ENCODE peak calls at places on chromosome 15, in seven cellular contexts. E, H, Q, O, F, U and V are unnamed samples.

GRCh38 chr15:84917452-84917851 is 33.0 kb downstream of the SLC28A1 start:
- DNase-seq in E (no peak), H (no peak), Q (no peak), O (no peak), F (no peak), U (no peak), V (no peak)

GRCh38 chr15:45458746-45459403 is 63.7 kb downstream of the SLC30A4 start:
- DNase-seq in E (no peak), H (peak; percentile 84), Q (no peak), O (peak; percentile 58), F (peak; percentile 75), U (peak; percentile 84), V (no peak)

GRCh38 chr15:80483656-80484055 is 79.5 kb downstream of the ARNT2 start:
- DNase-seq in E (no peak), H (no peak), Q (no peak), O (peak; percentile 85), F (no peak), U (no peak), V (no peak)

GRCh38 chr15:81189583-81190283 is 6.9 kb upstream of the IL16 start:
- DNase-seq in E (peak; percentile 1), H (peak; percentile 14), Q (peak; percentile 53), O (peak; percentile 100), F (no peak), U (peak; percentile 34), V (peak; percentile 98)

GRCh38 chr15:53830707-53831386 is 71.4 kb upstream of the WDR72 start:
- DNase-seq in E (no peak), H (peak; percentile 30), Q (no peak), O (no peak), F (no peak), U (peak; percentile 50), V (no peak)

GRCh38 chr15:76177491-76178040 is 117.8 kb downstream of the TMEM266 start:
- DNase-seq in E (no peak), H (no peak), Q (peak; percentile 22), O (peak; percentile 77), F (no peak), U (no peak), V (peak; percentile 61)

GRCh38 chr15:70261083-70261482 is 163.4 kb upstream of the TLE3 start:
- DNase-seq in E (no peak), H (no peak), Q (no peak), O (no peak), F (no peak), U (no peak), V (no peak)

GRCh38 chr15:90902996-90903732 is at the start of gene MAN2A2:
- DNase-seq in E (no peak), H (peak; percentile 78), Q (no peak), O (peak; percentile 19), F (peak; percentile 95), U (peak; percentile 85), V (no peak)

GRCh38 chr15:39801641-39802309 is 19.1 kb upstream of the FSIP1 start:
- DNase-seq in E (no peak), H (peak; percentile 53), Q (no peak), O (no peak), F (peak; percentile 62), U (peak; percentile 50), V (no peak)

GRCh38 chr15:23039917-23040281 is 530 bp upstream of the TUBGCP5 start:
- DNase-seq in E (no peak), H (no peak), Q (no peak), O (no peak), F (no peak), U (no peak), V (no peak)

GRCh38 chr15:88623061-88623460 is 1.9 kb downstream of the AEN start:
- DNase-seq in E (peak; percentile 69), H (no peak), Q (peak; percentile 81), O (peak; percentile 66), F (peak; percentile 17), U (no peak), V (peak; percentile 45)

GRCh38 chr15:89332446-89332845 is 2.2 kb downstream of the POLG start:
- DNase-seq in E (no peak), H (no peak), Q (peak; percentile 14), O (peak; percentile 17), F (no peak), U (no peak), V (no peak)

GRCh38 chr15:33968224-33968623 is at the start of gene CHRM5:
- DNase-seq in E (no peak), H (no peak), Q (no peak), O (no peak), F (no peak), U (no peak), V (no peak)

GRCh38 chr15:74403981-74404563 is 29.7 kb downstream of the SEMA7A start:
- DNase-seq in E (no peak), H (no peak), Q (no peak), O (no peak), F (no peak), U (no peak), V (no peak)

GRCh38 chr15:26201177-26201858 is 338.2 kb upstream of the ATP10A start:
- DNase-seq in E (no peak), H (no peak), Q (no peak), O (no peak), F (no peak), U (no peak), V (no peak)

GRCh38 chr15:101641894-101642293 is 10.3 kb downstream of the TM2D3 start:
- DNase-seq in E (peak; percentile 55), H (no peak), Q (no peak), O (no peak), F (no peak), U (no peak), V (no peak)

GRCh38 chr15:56356616-56357015 is 8.6 kb upstream of the TEX9 start:
- DNase-seq in E (no peak), H (no peak), Q (peak; percentile 17), O (no peak), F (no peak), U (no peak), V (peak; percentile 7)

GRCh38 chr15:42084465-42085235 is 9.7 kb downstream of the PLA2G4D start:
- DNase-seq in E (no peak), H (peak; percentile 80), Q (peak; percentile 42), O (peak; percentile 43), F (peak; percentile 74), U (peak; percentile 81), V (no peak)

GRCh38 chr15:76996076-76996525 is 1.2 kb downstream of the PSTPIP1 start:
- DNase-seq in E (no peak), H (no peak), Q (no peak), O (no peak), F (no peak), U (no peak), V (no peak)

GRCh38 chr15:52765779-52766178 is 24.4 kb downstream of the ONECUT1 start:
- DNase-seq in E (no peak), H (no peak), Q (peak; percentile 49), O (no peak), F (no peak), U (no peak), V (no peak)
- TF ChIP-seq CTCF in E (peak; percentile 24), H (no peak), Q (peak; percentile 64), O (peak; percentile 28), F (peak; percentile 22), U (no peak), V (peak; percentile 16)

GRCh38 chr15:50109086-50109987 is 9.7 kb downstream of the ATP8B4 start:
- DNase-seq in E (no peak), H (no peak), Q (peak; percentile 47), O (peak; percentile 23), F (no peak), U (no peak), V (no peak)

GRCh38 chr15:50107157-50107556 is 11.9 kb downstream of the ATP8B4 start:
- DNase-seq in E (no peak), H (no peak), Q (no peak), O (no peak), F (no peak), U (no peak), V (no peak)

GRCh38 chr15:50107591-50108408 is 11.2 kb downstream of the ATP8B4 start:
- DNase-seq in E (no peak), H (no peak), Q (no peak), O (no peak), F (no peak), U (peak; percentile 28), V (no peak)

GRCh38 chr15:50108446-50108845 is 10.6 kb downstream of the ATP8B4 start:
- DNase-seq in E (no peak), H (no peak), Q (no peak), O (no peak), F (no peak), U (no peak), V (no peak)

DNA sequence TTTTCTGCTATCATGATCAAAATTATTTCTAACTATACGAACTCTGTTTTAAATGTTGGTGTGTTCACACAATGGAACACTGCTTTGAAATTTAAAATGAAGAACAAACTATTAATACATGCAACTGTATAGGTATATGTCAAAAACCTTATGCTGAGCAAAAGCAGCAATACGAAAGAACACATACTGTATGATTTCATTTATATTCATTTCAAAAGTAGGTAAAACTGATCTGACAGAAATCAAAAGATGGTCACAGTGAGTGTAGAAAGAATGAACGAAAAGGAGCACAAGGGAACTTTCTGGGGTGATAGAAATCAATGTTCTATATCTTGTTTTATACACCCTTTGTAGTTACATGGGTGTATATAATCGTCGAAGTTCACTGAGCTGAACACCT is 12.6 kb downstream of the ATP8B4 start:
- DNase-seq in E (no peak), H (no peak), Q (no peak), O (no peak), F (no peak), U (no peak), V (no peak)
- H3K36me3 ChIP-seq in E (no peaks in the 10 kb centered on the region), H (no peaks in the 10 kb centered on the region), Q (no peaks in the 10 kb centered on the region), O (no peaks in the 10 kb centered on the region), F (no peaks in the 10 kb centered on the region), U (no peaks in the 10 kb centered on the region), V (no peaks in the 10 kb centered on the region)

GRCh38 chr15:58766290-58766689 is 4.8 kb upstream of the MINDY2 start:
- DNase-seq in E (no peak), H (peak; percentile 31), Q (no peak), O (no peak), F (no peak), U (no peak), V (no peak)

GRCh38 chr15:58771621-58772235 is 626 bp downstream of the MINDY2 start:
- DNase-seq in E (no peak), H (peak; percentile 54), Q (no peak), O (peak; percentile 30), F (no peak), U (peak; percentile 56), V (no peak)

GRCh38 chr15:58773024-58773423 is 1.9 kb downstream of the MINDY2 start:
- DNase-seq in E (no peak), H (no peak), Q (no peak), O (no peak), F (no peak), U (no peak), V (no peak)

GRCh38 chr15:58770857-58771620 is at the start of gene MINDY2:
- DNase-seq in E (peak; percentile 95), H (peak; percentile 98), Q (peak; percentile 98), O (peak; percentile 99), F (peak; percentile 99), U (peak; percentile 99), V (peak; percentile 94)

DNA sequence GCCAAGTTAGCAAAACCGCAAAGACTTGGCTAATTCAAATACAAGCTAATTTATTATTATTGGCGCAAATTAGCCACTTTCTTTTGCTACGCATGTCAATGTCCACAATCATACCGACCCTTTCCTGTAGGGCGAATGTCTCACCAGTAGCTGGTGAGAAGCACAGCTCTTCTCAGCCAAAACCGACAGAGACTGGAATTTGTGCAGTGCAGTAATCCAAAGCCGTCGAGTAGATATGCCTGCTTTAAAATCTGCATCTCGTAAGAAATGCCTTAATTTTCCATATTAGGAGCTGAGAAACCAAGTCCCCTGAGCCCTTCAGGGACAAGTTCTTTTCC is 614 bp upstream of the MINDY2 start:
- DNase-seq in E (no peak), H (peak; percentile 16), Q (peak; percentile 85), O (peak; percentile 84), F (no peak), U (no peak), V (no peak)
- TF ChIP-seq CTCF in E (no peak), H (peak; percentile 41), Q (peak; percentile 45), O (peak; percentile 18), F (no peak), U (no peak), V (no peak)

GRCh38 chr15:98740963-98741362 is 92.6 kb downstream of the IGF1R start:
- DNase-seq in E (no peak), H (no peak), Q (no peak), O (no peak), F (no peak), U (no peak), V (no peak)
- H3K36me3 ChIP-seq in E (no peaks in the 10 kb centered on the region), H (no peaks in the 10 kb centered on the region), Q (no peaks in the 10 kb centered on the region), O (no peaks in the 10 kb centered on the region), F (no peaks in the 10 kb centered on the region), U (no peaks in the 10 kb centered on the region), V (no peaks in the 10 kb centered on the region)